ENCODE peak calls at places on chromosomes 7 and 10, in ten cellular contexts. Y is lung microvascular endothelial cell; S is iPS DF 6.9; E is hippocampal formation; I is left colon; V is posterior cingulate gyrus; R is pancreas; H is astrocyte of the cerebellum; M is activated CD4-positive, alpha-beta T cell treated with anti-CD3 and anti-CD28 coated beads, Interleukin-2, amount 50 U/mL, for 4 hours; P is endothelial cell. B is an unnamed sample.

GRCh38 chr7:101625076-101625914 is 3.8 kb downstream of the MYL10 start:
- DNase-seq in S (no peak), Y (no peak), P (no peak), E (no peak), H (no peak), M (no peak), I (no peak), R (no peak), V (no peak), B (no peak)

GRCh38 chr10:110779489-110779888 is 92.2 kb upstream of the PDCD4 start:
- DNase-seq in V (no peak), R (no peak), I (no peak), E (no peak), P (no peak), S (no peak), M (no peak), Y (no peak), H (no peak), B (no peak)

GRCh38 chr10:56537984-56538383 is 176.9 kb upstream of the ZWINT start:
- DNase-seq in I (no peak), M (no peak), S (no peak), R (no peak), V (no peak), E (no peak), H (peak), P (no peak), Y (no peak), B (no peak)

GRCh38 chr10:6491841-6492609 is 88.1 kb downstream of the PRKCQ start:
- DNase-seq in E (no peak), S (no peak), V (no peak), R (no peak), H (no peak), Y (no peak), P (no peak), I (no peak), M (no peak), B (no peak)

GRCh38 chr7:136925049-136925448 is 56.6 kb downstream of the CHRM2 start:
- DNase-seq in P (no peak), S (no peak), M (no peak), H (no peak), V (no peak), Y (peak), I (no peak), E (no peak), R (no peak), B (no peak)

GRCh38 chr10:98790817-98791216 is 344.1 kb upstream of the HPS1 start:
- DNase-seq in H (no peak), P (no peak), E (no peak), V (no peak), I (no peak), Y (no peak), R (no peak), M (no peak), S (no peak), B (no peak)

GRCh38 chr10:33100996-33101747 is 143.1 kb upstream of the ITGB1 start:
- DNase-seq in E (no peak), Y (no peak), I (no peak), V (no peak), M (no peak), R (no peak), H (no peak), P (no peak), S (no peak), B (no peak)

GRCh38 chr7:84939888-84940287 is 247.0 kb downstream of the SEMA3D start:
- DNase-seq in R (no peak), M (no peak), I (no peak), H (no peak), S (no peak), P (no peak), Y (no peak), V (peak), E (no peak), B (no peak)

GRCh38 chr7:155753446-155753965 is 58.8 kb downstream of the SHH start:
- DNase-seq in S (no peak), V (no peak), M (no peak), H (no peak), Y (no peak), E (no peak), R (no peak), P (no peak), I (no peak), B (no peak)

GRCh38 chr10:72954596-72955569 is at the start of gene PLA2G12B:
- DNase-seq in P (no peak), Y (peak), H (no peak), I (peak), R (no peak), S (no peak), E (no peak), V (no peak), M (no peak), B (no peak)

GRCh38 chr7:156606618-156607331 is 33.8 kb upstream of the RNF32 start:
- DNase-seq in P (no peak), E (no peak), H (no peak), M (no peak), S (no peak), Y (no peak), R (no peak), V (no peak), I (peak), B (no peak)

GRCh38 chr10:31101123-31101522 is 69.5 kb upstream of the ZNF438 start:
- DNase-seq in E (no peak), V (no peak), I (no peak), R (peak), Y (peak), P (no peak), S (no peak), H (peak), M (peak), B (peak)

GRCh38 chr7:101223528-101223927 is 5.6 kb downstream of the ZNHIT1 start:
- DNase-seq in S (no peak), M (no peak), R (no peak), H (no peak), Y (no peak), P (no peak), E (no peak), V (no peak), I (no peak), B (no peak)

GRCh38 chr7:121406866-121407439 is 10.8 kb upstream of the FAM3C start:
- DNase-seq in Y (no peak), S (no peak), V (no peak), R (no peak), P (no peak), H (no peak), M (no peak), E (no peak), I (peak), B (no peak)

GRCh38 chr10:126006264-126006663 is 109.9 kb downstream of the FANK1 start:
- DNase-seq in S (no peak), M (no peak), I (no peak), H (no peak), P (no peak), R (no peak), Y (no peak), V (no peak), E (no peak), B (no peak)

GRCh38 chr10:75071164-75071489 is 40.3 kb upstream of the SAMD8 start:
- DNase-seq in R (no peak), I (no peak), M (no peak), H (no peak), Y (peak), V (no peak), S (no peak), P (no peak), E (no peak), B (no peak)

GRCh38 chr7:157851501-157852067 is 514.8 kb downstream of the DNAJB6 start:
- DNase-seq in S (no peak), I (peak), M (peak), H (no peak), P (no peak), E (peak), Y (no peak), V (peak), R (peak), B (peak)

GRCh38 chr7:139635521-139636240 is 112.2 kb downstream of the CLEC2L start:
- DNase-seq in S (no peak), H (no peak), V (no peak), I (no peak), P (no peak), M (peak), E (no peak), Y (no peak), R (no peak), B (peak)

GRCh38 chr7:17680026-17680425 is 260.3 kb downstream of the SNX13 start:
- DNase-seq in V (no peak), H (peak), P (no peak), Y (no peak), S (no peak), R (peak), I (peak), E (peak), M (no peak), B (no peak)

GRCh38 chr10:89151857-89152256 is 55.3 kb downstream of the CH25H start:
- DNase-seq in R (no peak), V (no peak), P (no peak), E (no peak), S (no peak), M (no peak), I (no peak), H (peak), Y (no peak), B (no peak)

GRCh38 chr7:154777489-154777888 is 225.4 kb downstream of the PAXIP1 start:
- DNase-seq in S (no peak), P (no peak), R (no peak), E (peak), M (no peak), Y (no peak), H (no peak), V (no peak), I (no peak), B (no peak)

GRCh38 chr7:106779877-106780276 is 85.2 kb upstream of the PIK3CG start:
- DNase-seq in I (peak), V (no peak), E (no peak), S (no peak), P (peak), R (peak), H (no peak), M (no peak), Y (no peak), B (no peak)

GRCh38 chr10:104084482-104085142 is 1.1 kb downstream of the COL17A1 start:
- DNase-seq in V (no peak), H (no peak), M (no peak), S (no peak), R (no peak), E (no peak), Y (no peak), P (no peak), I (no peak), B (no peak)

GRCh38 chr7:103811315-103811714 is 178.1 kb downstream of the RELN start:
- DNase-seq in S (no peak), R (no peak), E (no peak), Y (no peak), P (no peak), V (no peak), I (no peak), M (no peak), H (no peak), B (no peak)

GRCh38 chr10:132526676-132527075 is 10.9 kb upstream of the INPP5A start:
- DNase-seq in I (no peak), Y (no peak), H (no peak), S (no peak), M (no peak), V (peak), P (no peak), R (no peak), E (no peak), B (no peak)

GRCh38 chr7:96669812-96670211 is 39.8 kb downstream of the SEM1 start:
- DNase-seq in I (no peak), R (no peak), E (no peak), Y (no peak), P (no peak), V (no peak), M (no peak), S (no peak), H (no peak), B (no peak)

GRCh38 chr7:135994466-135995205 is 17.5 kb upstream of the MTPN start:
- DNase-seq in Y (no peak), E (no peak), I (no peak), V (no peak), H (no peak), P (no peak), S (no peak), R (no peak), M (no peak), B (no peak)

GRCh38 chr10:109166935-109167334 is 756.4 kb downstream of the XPNPEP1 start:
- DNase-seq in M (no peak), Y (no peak), S (no peak), E (no peak), V (no peak), H (no peak), P (no peak), I (no peak), R (no peak), B (no peak)

GRCh38 chr10:34638405-34639054 is 176.6 kb downstream of the PARD3 start:
- DNase-seq in I (peak), Y (peak), R (peak), M (peak), S (peak), P (peak), E (peak), V (peak), H (peak), B (peak)

GRCh38 chr10:115082521-115082920 is 10.6 kb upstream of the ATRNL1 start:
- DNase-seq in I (no peak), H (peak), V (no peak), M (no peak), R (no peak), E (no peak), P (no peak), S (no peak), Y (no peak), B (no peak)

GRCh38 chr10:80183436-80183835 is 21.9 kb downstream of the ANXA11 start:
- DNase-seq in M (no peak), Y (no peak), E (no peak), V (peak), S (no peak), R (no peak), P (no peak), I (no peak), H (no peak), B (no peak)

GRCh38 chr10:21919117-21919516 is 84.4 kb downstream of the DNAJC1 start:
- DNase-seq in P (no peak), E (no peak), H (no peak), R (no peak), S (no peak), M (no peak), V (no peak), Y (no peak), I (no peak), B (no peak)

GRCh38 chr10:4725917-4726606 is 99.9 kb upstream of the AKR1E2 start:
- DNase-seq in V (no peak), H (peak), Y (peak), I (no peak), E (no peak), P (no peak), R (no peak), M (no peak), S (no peak), B (no peak)

GRCh38 chr7:117069379-117069778 is 116.1 kb downstream of the ST7 start:
- DNase-seq in E (no peak), V (no peak), Y (no peak), R (no peak), S (no peak), M (no peak), H (no peak), I (no peak), P (no peak), B (no peak)

GRCh38 chr7:63925626-63926460 is 72.8 kb upstream of the ZNF722 start:
- DNase-seq in R (peak), Y (peak), S (no peak), P (no peak), E (peak), V (peak), H (no peak), I (peak), M (peak), B (peak)

GRCh38 chr10:6347391-6347951 is 144.7 kb downstream of the PFKFB3 start:
- DNase-seq in H (no peak), Y (no peak), V (peak), R (no peak), P (no peak), I (peak), E (peak), M (peak), S (no peak), B (peak)

GRCh38 chr10:123588386-123588914 is 77.7 kb upstream of the GPR26 start:
- DNase-seq in I (no peak), P (no peak), S (no peak), R (no peak), H (no peak), E (no peak), Y (no peak), M (no peak), V (no peak), B (no peak)